ENCODE peak calls at places on chromosome 3, in six cellular contexts. Z is stimulated activated CD4-positive, alpha-beta T cell treated with anti-CD3 and anti-CD28 coated beads, TNF-alpha, amount 100 ng/mL, for 4 hours; M is DMS153; W is T-helper 22 cell; O is activated naive CD4-positive, alpha-beta T cell treated with anti-CD3 and anti-CD28 coated beads, Interleukin-2, amount 50 U/mL, for 16 hours; I is AG08395. B is an unnamed sample.

GRCh38 chr3:33067484-33067883 is 29.5 kb downstream of the GLB1 start:
- DNase-seq in M (no peak), O (no peak), I (no peak), W (peak), Z (no peak), B (no peak)

GRCh38 chr3:30511524-30512278 is 94.7 kb upstream of the TGFBR2 start:
- DNase-seq in Z (no peak), I (peak), W (no peak), M (no peak), O (no peak), B (no peak)

GRCh38 chr3:50390523-50391177 is 31.3 kb upstream of the TMEM115 start:
- DNase-seq in I (no peak), M (peak), Z (no peak), O (no peak), W (no peak), B (no peak)

GRCh38 chr3:157127268-157127667 is 32.7 kb downstream of the CCNL1 start:
- DNase-seq in O (no peak), Z (no peak), M (no peak), W (no peak), I (no peak), B (no peak)

GRCh38 chr3:131812433-131812832 is 222.4 kb downstream of the CPNE4 start:
- DNase-seq in Z (no peak), O (no peak), I (no peak), W (no peak), M (no peak), B (no peak)

GRCh38 chr3:115790759-115791158 is 167.4 kb downstream of the GAP43 start:
- DNase-seq in W (peak), M (no peak), Z (peak), O (peak), I (peak), B (no peak)

GRCh38 chr3:67647390-67647878 is 7.0 kb downstream of the SUCLG2 start:
- DNase-seq in W (no peak), Z (no peak), O (no peak), M (no peak), I (peak), B (no peak)

GRCh38 chr3:37886395-37886794 is 24.7 kb downstream of the CTDSPL start:
- DNase-seq in W (no peak), O (no peak), Z (no peak), I (no peak), M (no peak), B (no peak)

GRCh38 chr3:72446406-72447058 is 401.7 kb downstream of the SHQ1 start:
- DNase-seq in M (no peak), W (no peak), I (peak), O (peak), Z (no peak), B (peak)

GRCh38 chr3:134244921-134245320 is 5.7 kb downstream of the RYK start:
- DNase-seq in Z (no peak), I (no peak), W (no peak), M (no peak), O (no peak), B (no peak)

GRCh38 chr3:106085998-106086397 is 217.2 kb upstream of the CBLB start:
- DNase-seq in M (no peak), Z (no peak), O (no peak), I (no peak), W (no peak), B (no peak)

GRCh38 chr3:170355738-170356595 is 1.5 kb upstream of the SKIL start:
- DNase-seq in Z (no peak), I (peak), W (peak), O (no peak), M (no peak), B (peak)

GRCh38 chr3:114231616-114232015 is 5.8 kb downstream of the ZNF80 start:
- DNase-seq in Z (peak), I (no peak), W (peak), M (no peak), O (peak), B (no peak)

GRCh38 chr3:72679540-72680198 is 168.6 kb downstream of the SHQ1 start:
- DNase-seq in O (no peak), M (peak), I (peak), W (no peak), Z (no peak), B (no peak)

GRCh38 chr3:96266395-96267187 is 547.8 kb upstream of the EPHA6 start:
- DNase-seq in I (no peak), W (no peak), O (no peak), Z (no peak), M (no peak), B (no peak)

GRCh38 chr3:169112153-169112892 is 551.2 kb downstream of the MECOM start:
- DNase-seq in M (no peak), I (peak), Z (no peak), W (no peak), O (no peak), B (no peak)

GRCh38 chr3:148791296-148791695 is 36.3 kb upstream of the CPB1 start:
- DNase-seq in M (no peak), O (no peak), Z (no peak), I (no peak), W (no peak), B (peak)

GRCh38 chr3:87035339-87035738 is 44.4 kb upstream of the VGLL3 start:
- DNase-seq in M (no peak), I (no peak), W (no peak), O (no peak), Z (no peak), B (no peak)

GRCh38 chr3:129224984-129225393 is 24.4 kb upstream of the COPG1 start:
- DNase-seq in W (no peak), M (peak), I (peak), O (no peak), Z (no peak), B (no peak)